ENCODE peak calls at places on chromosomes 16 and 17, in seven cellular contexts. One of them, this sample, is unnamed.

GRCh38 chr17:9912146-9913099 is 7.4 kb upstream of the RCVRN start:
- DNase-seq in kidney: no peak
- DNase-seq in astrocyte of the cerebellum: no peak
- DNase-seq in heart left ventricle: no peak
- DNase-seq in D721Med: no peak
- DNase-seq in GM20000: no peak
- DNase-seq in colonic mucosa: no peak
- DNase-seq in this sample: no peak

GRCh38 chr16:54355251-54355650 is 68.7 kb upstream of the IRX3 start:
- DNase-seq in GM20000: no peak
- DNase-seq in kidney: no peak
- DNase-seq in D721Med: no peak
- DNase-seq in colonic mucosa: no peak
- DNase-seq in heart left ventricle: no peak
- DNase-seq in astrocyte of the cerebellum: peak
- DNase-seq in this sample: peak

GRCh38 chr17:78583091-78583490 is 5.9 kb upstream of the DNAH17 start:
- DNase-seq in D721Med: no peak
- DNase-seq in kidney: no peak
- DNase-seq in heart left ventricle: no peak
- DNase-seq in GM20000: no peak
- DNase-seq in astrocyte of the cerebellum: no peak
- DNase-seq in colonic mucosa: no peak
- DNase-seq in this sample: no peak

GRCh38 chr16:57740423-57741071 is 5.0 kb downstream of the KATNB1 start:
- DNase-seq in astrocyte of the cerebellum: no peak
- DNase-seq in colonic mucosa: no peak
- DNase-seq in GM20000: no peak
- DNase-seq in kidney: peak
- DNase-seq in heart left ventricle: no peak
- DNase-seq in D721Med: no peak
- DNase-seq in this sample: no peak

GRCh38 chr16:50816901-50817555 is 75.1 kb downstream of the CYLD start:
- DNase-seq in D721Med: no peak
- DNase-seq in kidney: no peak
- DNase-seq in astrocyte of the cerebellum: no peak
- DNase-seq in heart left ventricle: no peak
- DNase-seq in GM20000: no peak
- DNase-seq in colonic mucosa: peak
- DNase-seq in this sample: no peak

GRCh38 chr16:72107371-72107770 is 13.7 kb downstream of the DHX38 start:
- DNase-seq in colonic mucosa: no peak
- DNase-seq in GM20000: no peak
- DNase-seq in astrocyte of the cerebellum: no peak
- DNase-seq in heart left ventricle: no peak
- DNase-seq in kidney: no peak
- DNase-seq in D721Med: no peak
- DNase-seq in this sample: no peak

GRCh38 chr17:69575346-69575761 is 160.9 kb downstream of the MAP2K6 start:
- DNase-seq in D721Med: no peak
- DNase-seq in astrocyte of the cerebellum: peak
- DNase-seq in GM20000: no peak
- DNase-seq in heart left ventricle: no peak
- DNase-seq in colonic mucosa: no peak
- DNase-seq in kidney: no peak
- DNase-seq in this sample: peak

GRCh38 chr17:63116228-63116627 is 150.2 kb downstream of the TANC2 start:
- DNase-seq in astrocyte of the cerebellum: no peak
- DNase-seq in heart left ventricle: no peak
- DNase-seq in GM20000: no peak
- DNase-seq in kidney: no peak
- DNase-seq in D721Med: no peak
- DNase-seq in colonic mucosa: no peak
- DNase-seq in this sample: no peak

GRCh38 chr16:66366433-66367299 is at the start of gene CDH5:
- DNase-seq in D721Med: no peak
- DNase-seq in astrocyte of the cerebellum: peak
- DNase-seq in heart left ventricle: peak
- DNase-seq in colonic mucosa: no peak
- DNase-seq in kidney: peak
- DNase-seq in GM20000: no peak
- DNase-seq in this sample: no peak

GRCh38 chr17:27610304-27610676 is 20.7 kb upstream of the LGALS9 start:
- DNase-seq in D721Med: no peak
- DNase-seq in colonic mucosa: no peak
- DNase-seq in astrocyte of the cerebellum: no peak
- DNase-seq in heart left ventricle: peak
- DNase-seq in GM20000: no peak
- DNase-seq in kidney: no peak
- DNase-seq in this sample: no peak

GRCh38 chr17:27607692-27608091 is 23.3 kb upstream of the LGALS9 start:
- DNase-seq in colonic mucosa: no peak
- DNase-seq in D721Med: no peak
- DNase-seq in kidney: peak
- DNase-seq in GM20000: no peak
- DNase-seq in heart left ventricle: peak
- DNase-seq in astrocyte of the cerebellum: no peak
- DNase-seq in this sample: no peak

GRCh38 chr17:27612160-27612767 is 18.7 kb upstream of the LGALS9 start:
- DNase-seq in kidney: no peak
- DNase-seq in heart left ventricle: no peak
- DNase-seq in astrocyte of the cerebellum: no peak
- DNase-seq in GM20000: no peak
- DNase-seq in D721Med: no peak
- DNase-seq in colonic mucosa: no peak
- DNase-seq in this sample: no peak

GRCh38 chr17:27608330-27609230 is 22.4 kb upstream of the LGALS9 start:
- DNase-seq in kidney: no peak
- DNase-seq in heart left ventricle: peak
- DNase-seq in colonic mucosa: no peak
- DNase-seq in GM20000: no peak
- DNase-seq in astrocyte of the cerebellum: no peak
- DNase-seq in D721Med: no peak
- DNase-seq in this sample: no peak

DNA sequence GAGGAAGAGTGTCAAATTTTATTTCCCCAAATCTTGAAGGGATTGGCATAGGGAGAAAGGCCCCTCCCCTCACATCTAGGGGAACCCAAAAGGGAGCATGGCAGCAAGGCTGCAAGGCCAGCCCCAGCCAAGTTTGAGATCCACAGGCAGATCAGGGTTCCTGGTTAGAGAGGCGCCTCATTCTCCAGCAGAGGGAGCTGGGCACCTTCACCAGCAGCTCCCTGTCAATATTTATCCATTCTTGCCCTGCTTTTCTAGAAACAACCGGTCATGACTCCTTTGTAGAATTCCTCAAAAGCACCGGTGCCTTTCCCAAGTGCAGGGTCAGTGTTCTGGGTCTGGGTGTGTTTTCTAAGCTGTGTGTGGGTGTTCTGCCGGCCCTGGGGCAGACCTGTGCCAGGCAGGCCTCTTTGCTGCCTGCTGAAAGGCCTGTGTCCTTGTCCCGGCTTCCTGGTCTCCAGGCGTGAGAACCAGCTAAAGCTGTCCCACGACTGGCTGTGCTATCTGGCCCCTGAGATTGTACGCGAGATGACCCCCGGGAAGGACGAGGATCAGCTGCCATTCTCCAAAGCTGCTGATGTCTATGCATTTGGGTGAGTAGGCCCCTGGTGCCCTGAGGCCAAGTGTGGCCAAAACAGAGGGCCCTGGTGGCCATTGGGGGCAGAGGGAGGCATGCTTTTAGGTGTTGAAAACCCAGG is 21.2 kb upstream of the LGALS9 start:
- DNase-seq in astrocyte of the cerebellum: peak
- DNase-seq in colonic mucosa: peak
- DNase-seq in heart left ventricle: peak
- DNase-seq in GM20000: peak
- DNase-seq in kidney: peak
- DNase-seq in D721Med: no peak
- DNase-seq in this sample: peak
- TF ChIP-seq CTCF in astrocyte of the cerebellum: peak
- TF ChIP-seq CTCF in colonic mucosa: peak
- TF ChIP-seq CTCF in heart left ventricle: peak
- TF ChIP-seq CTCF in GM20000: peak
- TF ChIP-seq CTCF in kidney: peak
- TF ChIP-seq CTCF in D721Med: peak
- TF ChIP-seq CTCF in this sample: peak

GRCh38 chr17:42025191-42025579 is 5.3 kb downstream of the NKIRAS2 start:
- DNase-seq in heart left ventricle: no peak
- DNase-seq in D721Med: no peak
- DNase-seq in GM20000: no peak
- DNase-seq in kidney: no peak
- DNase-seq in colonic mucosa: no peak
- DNase-seq in astrocyte of the cerebellum: no peak
- DNase-seq in this sample: no peak

GRCh38 chr17:42028791-42029127 is 8.9 kb downstream of the NKIRAS2 start:
- DNase-seq in GM20000: no peak
- DNase-seq in astrocyte of the cerebellum: no peak
- DNase-seq in colonic mucosa: no peak
- DNase-seq in kidney: no peak
- DNase-seq in heart left ventricle: no peak
- DNase-seq in D721Med: no peak
- DNase-seq in this sample: no peak

GRCh38 chr17:42026821-42027539 is 7.1 kb downstream of the NKIRAS2 start:
- DNase-seq in colonic mucosa: no peak
- DNase-seq in kidney: peak
- DNase-seq in heart left ventricle: no peak
- DNase-seq in astrocyte of the cerebellum: no peak
- DNase-seq in D721Med: no peak
- DNase-seq in GM20000: peak
- DNase-seq in this sample: no peak

GRCh38 chr17:42027540-42027889 is 7.6 kb downstream of the NKIRAS2 start:
- DNase-seq in astrocyte of the cerebellum: no peak
- DNase-seq in colonic mucosa: no peak
- DNase-seq in kidney: no peak
- DNase-seq in heart left ventricle: no peak
- DNase-seq in D721Med: no peak
- DNase-seq in GM20000: peak
- DNase-seq in this sample: no peak

GRCh38 chr17:42027961-42028790 is 8.3 kb downstream of the NKIRAS2 start:
- DNase-seq in GM20000: no peak
- DNase-seq in heart left ventricle: no peak
- DNase-seq in kidney: no peak
- DNase-seq in D721Med: no peak
- DNase-seq in astrocyte of the cerebellum: no peak
- DNase-seq in colonic mucosa: no peak
- DNase-seq in this sample: no peak
- TF ChIP-seq CTCF in GM20000: no peak
- TF ChIP-seq CTCF in heart left ventricle: no peak
- TF ChIP-seq CTCF in kidney: no peak
- TF ChIP-seq CTCF in D721Med: peak
- TF ChIP-seq CTCF in astrocyte of the cerebellum: peak
- TF ChIP-seq CTCF in colonic mucosa: no peak
- TF ChIP-seq CTCF in this sample: peak

DNA sequence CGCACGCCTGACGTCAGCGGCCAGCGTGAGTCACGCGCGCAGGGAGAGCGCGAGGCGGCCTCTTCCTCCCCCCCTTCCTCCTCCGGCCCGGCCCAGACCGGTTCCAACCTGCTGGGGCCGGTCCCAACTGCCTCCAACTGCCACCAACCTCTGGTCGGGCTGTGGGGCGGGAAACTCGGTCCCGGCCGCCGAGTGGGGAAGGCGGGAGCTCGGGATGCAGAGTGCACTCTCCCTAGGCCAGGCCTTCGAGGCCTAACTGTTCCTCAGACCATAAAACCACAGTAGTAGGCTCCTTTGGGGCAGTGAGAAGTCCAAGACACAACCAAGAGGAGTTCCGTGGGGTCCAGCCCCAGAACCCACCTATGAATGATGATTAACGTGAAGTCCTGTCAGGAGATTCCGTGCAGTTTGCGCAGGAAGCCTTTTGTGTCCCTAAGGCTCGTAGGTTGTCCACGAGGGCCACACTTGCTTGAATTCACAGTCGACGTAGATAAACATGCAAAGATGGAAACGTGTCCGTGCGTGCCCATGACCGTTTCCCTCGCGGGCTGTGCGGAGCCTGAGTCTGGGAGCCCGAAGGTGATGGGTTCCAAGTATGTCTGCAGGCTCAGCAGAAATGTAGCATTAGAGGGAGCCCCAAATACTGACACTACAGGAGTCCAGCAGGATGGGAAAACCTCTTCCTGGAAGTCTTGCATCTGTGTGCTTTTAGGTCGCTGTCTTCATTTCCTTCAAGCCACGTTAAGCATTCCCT is 587 bp downstream of the UNK start:
- DNase-seq in astrocyte of the cerebellum: peak
- DNase-seq in heart left ventricle: peak
- DNase-seq in D721Med: peak
- DNase-seq in kidney: peak
- DNase-seq in GM20000: peak
- DNase-seq in colonic mucosa: peak
- DNase-seq in this sample: peak
- TF ChIP-seq CTCF in astrocyte of the cerebellum: no peak
- TF ChIP-seq CTCF in heart left ventricle: no peak
- TF ChIP-seq CTCF in D721Med: no peak
- TF ChIP-seq CTCF in kidney: no peak
- TF ChIP-seq CTCF in GM20000: no peak
- TF ChIP-seq CTCF in colonic mucosa: no peak
- TF ChIP-seq CTCF in this sample: no peak

DNA sequence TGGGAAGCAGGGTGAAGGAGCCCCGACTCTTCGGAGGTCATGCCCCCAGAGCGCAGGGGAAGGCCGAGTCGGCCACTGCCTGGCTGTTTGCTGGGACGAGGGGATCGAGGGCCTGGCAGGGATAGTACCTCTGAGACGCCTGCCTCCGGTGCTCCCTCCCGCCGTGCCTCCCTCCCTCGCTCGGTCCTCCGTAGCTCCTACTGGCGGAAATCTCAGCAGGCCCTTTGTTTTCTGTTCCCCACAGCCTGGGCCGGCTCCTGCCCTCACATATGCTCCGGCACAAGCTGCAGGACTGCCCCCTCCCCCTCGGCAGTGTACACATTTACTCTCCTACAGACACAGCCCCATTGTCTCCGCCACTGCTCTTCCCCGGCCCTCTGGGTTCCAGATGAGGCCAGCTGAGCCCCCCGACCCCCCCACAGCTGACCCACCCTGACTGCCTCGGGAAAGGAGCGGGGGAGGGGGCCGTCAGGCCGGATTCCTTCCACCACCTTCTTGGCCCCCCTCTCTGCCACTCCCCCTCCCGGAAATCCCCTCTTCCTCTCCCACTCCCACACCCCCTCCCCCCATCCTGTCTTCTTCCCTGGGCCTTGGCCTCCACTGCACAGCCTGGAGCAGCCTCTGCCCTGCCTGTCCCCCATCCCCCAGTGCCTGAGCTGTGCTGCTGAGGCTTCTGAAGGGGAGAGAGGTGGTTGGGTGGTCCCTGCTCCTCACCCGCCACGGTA is 1.4 kb downstream of the TRAF4 start:
- DNase-seq in GM20000: no peak
- DNase-seq in heart left ventricle: no peak
- DNase-seq in D721Med: no peak
- DNase-seq in colonic mucosa: peak
- DNase-seq in kidney: peak
- DNase-seq in astrocyte of the cerebellum: no peak
- DNase-seq in this sample: no peak
- TF ChIP-seq CTCF in GM20000: no peak
- TF ChIP-seq CTCF in heart left ventricle: no peak
- TF ChIP-seq CTCF in D721Med: no peak
- TF ChIP-seq CTCF in colonic mucosa: no peak
- TF ChIP-seq CTCF in kidney: no peak
- TF ChIP-seq CTCF in astrocyte of the cerebellum: no peak
- TF ChIP-seq CTCF in this sample: no peak